ENCODE peak calls at places on chromosomes 13 and 19, in five cellular contexts. C is OCI-LY7, I is Peyer's patch, H is IMR-90, D is pancreas. R is an unnamed sample.

GRCh38 chr19:15471639-15472101 is 7.3 kb upstream of the RASAL3 start:
- DNase-seq in H (no peak), I (no peak), C (no peak), D (no peak), R (no peak)

GRCh38 chr19:13051581-13052165 is 51.0 kb downstream of the LYL1 start:
- DNase-seq in C (no peak), I (peak; percentile 22), D (peak; percentile 63), H (peak; percentile 24), R (peak; percentile 83)

GRCh38 chr13:114130708-114131580 is 1.5 kb downstream of the RASA3 start:
- DNase-seq in I (peak; percentile 71), D (peak; percentile 45), H (peak; percentile 91), C (no peak), R (peak; percentile 68)

GRCh38 chr19:18109731-18110671 is 12.4 kb downstream of the MAST3 start:
- DNase-seq in C (no peak), H (no peak), D (peak; percentile 69), I (peak; percentile 54), R (peak; percentile 85)

GRCh38 chr13:114261328-114261965 is 20.0 kb upstream of the UPF3A start:
- DNase-seq in I (no peak), C (no peak), H (no peak), D (no peak), R (no peak)

GRCh38 chr13:100545684-100546061 is 42.9 kb downstream of the GGACT start:
- DNase-seq in D (no peak), H (no peak), I (no peak), C (no peak), R (no peak)

GRCh38 chr13:98440390-98441055 is 136.4 kb downstream of the STK24 start:
- DNase-seq in I (no peak), H (no peak), D (no peak), C (no peak), R (no peak)

GRCh38 chr19:11013771-11014170 is 52.9 kb downstream of the SMARCA4 start:
- DNase-seq in H (no peak), I (no peak), D (no peak), C (no peak), R (no peak)

GRCh38 chr13:30615851-30616311 is 1.8 kb upstream of the USPL1 start:
- DNase-seq in I (no peak), H (peak; percentile 41), C (peak; percentile 61), D (no peak), R (peak; percentile 28)

GRCh38 chr19:51295382-51296126 is 15.9 kb upstream of the IGLON5 start:
- DNase-seq in D (no peak), I (no peak), C (no peak), H (no peak), R (no peak)

GRCh38 chr19:51441410-51442390 is 16.6 kb downstream of the SIGLEC8 start:
- DNase-seq in C (peak; percentile 69), H (no peak), I (peak; percentile 93), D (no peak), R (peak; percentile 81)

GRCh38 chr19:57434386-57435061 is 601 bp upstream of the ZNF749 start:
- DNase-seq in H (no peak), D (no peak), I (no peak), C (no peak), R (no peak)

GRCh38 chr19:4967738-4968461 is 1.0 kb upstream of the KDM4B start:
- DNase-seq in D (no peak), H (no peak), I (no peak), C (no peak), R (no peak)

GRCh38 chr19:4969292-4969771 is 419 bp downstream of the KDM4B start:
- DNase-seq in D (no peak), I (no peak), H (no peak), C (no peak), R (no peak)

GRCh38 chr19:4968462-4969291 is at the start of gene KDM4B:
- DNase-seq in D (peak; percentile 100), C (peak; percentile 99), I (peak; percentile 98), H (peak; percentile 99), R (peak; percentile 99)

GRCh38 chr19:4965061-4965460 is 3.9 kb upstream of the KDM4B start:
- DNase-seq in I (no peak), H (no peak), D (no peak), C (no peak), R (no peak)

DNA sequence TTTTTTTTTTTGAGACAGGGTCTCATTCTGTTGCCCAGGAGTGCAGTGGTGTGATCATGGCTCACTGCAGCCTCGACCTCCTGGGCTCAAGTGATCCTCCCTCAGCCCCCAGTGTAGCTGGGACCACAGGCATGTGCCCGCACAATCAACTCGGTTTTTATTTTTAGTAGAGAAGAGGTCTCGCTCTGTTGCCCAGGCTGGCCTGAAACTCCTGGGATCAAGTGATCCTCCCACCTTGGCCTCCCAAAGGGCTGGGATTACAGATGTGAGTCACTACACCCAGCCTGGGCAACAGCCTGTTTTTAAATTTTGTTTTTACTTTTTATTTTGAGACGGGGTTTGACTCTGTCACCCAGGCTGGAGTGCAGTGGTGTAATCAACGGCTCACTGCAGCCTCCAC is 2.3 kb upstream of the KDM4B start:
- DNase-seq in I (no peak), C (no peak), H (no peak), D (no peak), R (no peak)
- H3K9me3 ChIP-seq in I (no peaks in the 10 kb centered on the region), C (no peaks in the 10 kb centered on the region), H (no peaks in the 10 kb centered on the region), D (no peaks in the 10 kb centered on the region), R (no peaks in the 10 kb centered on the region)

DNA sequence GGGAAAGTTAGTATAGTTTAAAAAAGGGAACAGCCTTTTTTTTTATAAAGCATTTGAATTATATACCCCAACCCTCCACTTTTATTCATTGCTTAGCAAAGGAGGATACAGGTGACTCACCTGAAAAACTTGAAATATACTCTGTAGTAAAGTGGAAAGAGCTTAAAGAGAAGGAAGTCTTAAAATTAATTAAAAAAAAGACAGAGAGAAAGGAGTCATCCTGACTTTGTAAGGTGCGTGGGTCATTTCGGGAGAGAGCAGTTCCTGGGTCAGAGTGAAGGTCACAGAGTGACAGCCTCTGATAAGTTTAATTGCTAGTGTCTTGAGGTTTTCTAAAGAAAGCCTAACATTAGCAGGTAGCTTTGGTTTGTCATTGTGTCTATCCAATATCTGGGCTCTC is 310.3 kb downstream of the KLF5 start:
- DNase-seq in I (no peak), D (no peak), C (no peak), H (no peak), R (no peak)
- H3K4me1 ChIP-seq in I (no peaks in the 10 kb centered on the region), D (peaks cover 8% of the 10 kb centered on the region), C (no peaks in the 10 kb centered on the region), H (no peaks in the 10 kb centered on the region), R (peaks cover 29% of the 10 kb centered on the region)

GRCh38 chr19:34664870-34665269 is 12.1 kb downstream of the SCGB2B2 start:
- DNase-seq in C (no peak), H (no peak), I (no peak), D (no peak), R (no peak)

GRCh38 chr19:34661357-34661756 is 15.6 kb downstream of the SCGB2B2 start:
- DNase-seq in I (no peak), D (peak; percentile 36), C (no peak), H (no peak), R (no peak)

GRCh38 chr19:34666200-34666957 is 10.6 kb downstream of the SCGB2B2 start:
- DNase-seq in I (no peak), H (no peak), C (no peak), D (no peak), R (no peak)

GRCh38 chr19:34664168-34664567 is 12.8 kb downstream of the SCGB2B2 start:
- DNase-seq in H (no peak), C (no peak), I (no peak), D (peak; percentile 26), R (no peak)

GRCh38 chr19:34662919-34663318 is 14.0 kb downstream of the SCGB2B2 start:
- DNase-seq in D (peak; percentile 23), H (no peak), I (peak; percentile 21), C (peak; percentile 74), R (peak; percentile 40)
- TF ChIP-seq CTCF in D (peak; percentile 30), H (no peak), I (peak; percentile 27), C (peak; percentile 81), R (no peak)

DNA sequence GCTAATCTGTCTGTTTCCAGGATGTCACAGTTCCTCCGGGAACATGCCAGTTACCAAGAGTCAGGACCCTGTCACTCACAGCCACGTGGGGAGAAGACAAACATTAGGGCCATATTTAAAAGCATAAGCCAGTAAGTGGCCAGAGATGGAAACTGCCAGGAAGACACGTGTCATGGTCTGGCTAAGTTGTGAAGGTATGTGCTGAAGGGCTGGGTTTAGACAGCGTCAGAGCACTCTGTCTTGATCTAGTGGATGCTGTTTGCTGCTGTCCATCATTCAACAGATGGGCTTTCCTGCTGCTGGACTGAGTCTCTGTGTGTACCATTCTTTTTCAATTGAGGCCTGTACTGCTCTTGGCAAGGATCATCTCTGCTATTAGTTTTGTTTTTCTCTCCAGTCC is 128.6 kb downstream of the HS6ST3 start:
- DNase-seq in I (no peak), C (no peak), H (no peak), D (no peak), R (no peak)
- H3K9me3 ChIP-seq in I (no peaks in the 10 kb centered on the region), C (no peaks in the 10 kb centered on the region), H (peaks cover 2% of the 10 kb centered on the region), D (no peaks in the 10 kb centered on the region), R (no peaks in the 10 kb centered on the region)

DNA sequence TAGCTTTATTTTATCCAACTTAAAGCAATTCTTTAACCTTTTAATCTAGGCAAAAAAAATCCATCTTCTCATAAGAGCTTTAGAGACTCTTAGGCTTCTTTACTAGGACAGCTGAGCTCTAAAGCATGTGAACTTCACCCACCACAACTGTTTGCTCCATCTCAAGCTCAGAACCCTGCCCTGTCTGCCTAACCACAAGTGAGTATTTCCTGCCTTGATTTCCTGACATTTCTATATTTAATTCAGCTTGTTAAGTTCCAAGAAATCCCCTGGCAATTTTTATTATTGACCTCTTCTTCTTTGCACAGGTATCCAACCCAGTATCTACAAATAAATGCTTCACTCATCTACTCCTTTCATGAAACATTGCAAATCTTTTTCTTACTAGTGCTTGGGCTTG is 21.1 kb upstream of the CEACAM21 start:
- DNase-seq in H (no peak), C (no peak), D (no peak), I (no peak), R (no peak)
- H3K4me1 ChIP-seq in H (no peaks in the 10 kb centered on the region), C (peaks cover 52% of the 10 kb centered on the region), D (no peaks in the 10 kb centered on the region), I (peaks cover 14% of the 10 kb centered on the region), R (no peaks in the 10 kb centered on the region)

GRCh38 chr13:110154370-110155031 is 152.5 kb downstream of the COL4A1 start:
- DNase-seq in I (no peak), C (no peak), D (no peak), H (no peak), R (no peak)

GRCh38 chr13:110150384-110151091 is 156.4 kb downstream of the COL4A1 start:
- DNase-seq in C (no peak), H (peak; percentile 62), D (no peak), I (no peak), R (no peak)

GRCh38 chr13:110152351-110152750 is 154.6 kb downstream of the COL4A1 start:
- DNase-seq in I (no peak), H (no peak), C (no peak), D (no peak), R (no peak)

GRCh38 chr13:110149036-110149435 is 157.9 kb downstream of the COL4A1 start:
- DNase-seq in H (no peak), C (no peak), D (no peak), I (no peak), R (no peak)
- TF ChIP-seq CTCF in H (no peak), C (no peak), D (no peak), I (no peak), R (no peak)

DNA sequence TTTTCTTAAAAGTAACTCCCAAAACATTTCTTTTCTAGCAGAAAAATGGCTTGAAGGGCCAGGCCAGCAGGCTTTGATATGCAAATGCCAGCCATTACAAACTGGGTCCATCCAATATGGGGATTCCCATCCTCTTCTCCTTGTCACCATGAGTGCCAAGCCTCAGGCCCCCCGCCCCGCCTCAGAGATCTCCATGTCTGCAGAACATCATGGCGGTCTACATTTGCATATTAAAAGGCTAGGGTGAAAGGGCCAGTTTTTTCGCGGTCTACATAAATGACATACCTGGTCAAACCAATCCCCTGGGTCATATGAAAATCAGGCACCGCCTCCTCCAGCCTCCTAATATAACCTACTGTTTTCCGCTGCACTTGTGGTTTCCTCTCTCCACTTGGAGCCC is 1327.6 kb downstream of the UQCRFS1 start:
- DNase-seq in H (no peak), D (no peak), I (no peak), C (no peak), R (no peak)
- H3K9me3 ChIP-seq in H (peaks cover 31% of the 10 kb centered on the region), D (no peaks in the 10 kb centered on the region), I (no peaks in the 10 kb centered on the region), C (no peaks in the 10 kb centered on the region), R (peaks cover 14% of the 10 kb centered on the region)

GRCh38 chr19:46782355-46783019 is 5.9 kb downstream of the SLC1A5 start:
- DNase-seq in I (no peak), H (no peak), C (no peak), D (no peak), R (no peak)
- H3K4me1 ChIP-seq in I (peaks cover 14% of the 10 kb centered on the region), H (peaks cover 10% of the 10 kb centered on the region), C (peaks cover 15% of the 10 kb centered on the region), D (peaks cover 6% of the 10 kb centered on the region), R (peaks cover 30% of the 10 kb centered on the region)

R was measured in mucosa of descending colon.